ENCODE peak calls at places on chromosomes 5 and 9, in ten cellular contexts. One of them, this sample, is unnamed.

GRCh38 chr5:123754903-123755302 is 242.9 kb downstream of the CSNK1G3 start:
- DNase-seq in astrocyte: peak; percentile 30
- DNase-seq in GM06990: no peak
- DNase-seq in uterus: no peak
- DNase-seq in left ventricle myocardium inferior: no peak
- DNase-seq in heart left ventricle: no peak
- DNase-seq in heart right ventricle: no peak
- DNase-seq in choroid plexus epithelial cell: peak; percentile 22
- DNase-seq in foreskin fibroblast: no peak
- DNase-seq in thoracic aorta: no peak
- DNase-seq in this sample: no peak

GRCh38 chr5:74056789-74057164 is 430.8 kb downstream of the ARHGEF28 start:
- DNase-seq in GM06990: no peak
- DNase-seq in uterus: no peak
- DNase-seq in heart right ventricle: no peak
- DNase-seq in foreskin fibroblast: no peak
- DNase-seq in astrocyte: peak; percentile 23
- DNase-seq in left ventricle myocardium inferior: no peak
- DNase-seq in thoracic aorta: no peak
- DNase-seq in heart left ventricle: no peak
- DNase-seq in choroid plexus epithelial cell: peak; percentile 73
- DNase-seq in this sample: no peak

GRCh38 chr9:117678882-117679281 is 25.3 kb upstream of the TLR4 start:
- DNase-seq in astrocyte: peak; percentile 70
- DNase-seq in heart right ventricle: no peak
- DNase-seq in GM06990: no peak
- DNase-seq in left ventricle myocardium inferior: no peak
- DNase-seq in foreskin fibroblast: no peak
- DNase-seq in choroid plexus epithelial cell: no peak
- DNase-seq in uterus: no peak
- DNase-seq in thoracic aorta: no peak
- DNase-seq in heart left ventricle: no peak
- DNase-seq in this sample: no peak

GRCh38 chr5:448061-448765 is 5.2 kb downstream of the EXOC3 start:
- DNase-seq in heart right ventricle: peak; percentile 40
- DNase-seq in foreskin fibroblast: no peak
- DNase-seq in GM06990: no peak
- DNase-seq in thoracic aorta: no peak
- DNase-seq in left ventricle myocardium inferior: peak; percentile 55
- DNase-seq in choroid plexus epithelial cell: no peak
- DNase-seq in uterus: no peak
- DNase-seq in astrocyte: no peak
- DNase-seq in heart left ventricle: peak; percentile 81
- DNase-seq in this sample: no peak

GRCh38 chr5:138212828-138213160 is 329 bp downstream of the CDC23 start:
- DNase-seq in left ventricle myocardium inferior: no peak
- DNase-seq in uterus: no peak
- DNase-seq in GM06990: no peak
- DNase-seq in choroid plexus epithelial cell: peak; percentile 19
- DNase-seq in heart left ventricle: peak; percentile 54
- DNase-seq in heart right ventricle: no peak
- DNase-seq in thoracic aorta: no peak
- DNase-seq in foreskin fibroblast: no peak
- DNase-seq in astrocyte: peak; percentile 18
- DNase-seq in this sample: no peak

GRCh38 chr9:15205632-15206243 is 101.3 kb downstream of the TTC39B start:
- DNase-seq in foreskin fibroblast: peak; percentile 36
- DNase-seq in thoracic aorta: no peak
- DNase-seq in GM06990: no peak
- DNase-seq in left ventricle myocardium inferior: no peak
- DNase-seq in heart left ventricle: no peak
- DNase-seq in choroid plexus epithelial cell: peak; percentile 40
- DNase-seq in heart right ventricle: no peak
- DNase-seq in uterus: no peak
- DNase-seq in astrocyte: peak; percentile 20
- DNase-seq in this sample: no peak

GRCh38 chr9:37036237-37037136 is 2.4 kb upstream of the PAX5 start:
- DNase-seq in thoracic aorta: no peak
- DNase-seq in choroid plexus epithelial cell: peak; percentile 31
- DNase-seq in uterus: no peak
- DNase-seq in heart right ventricle: peak; percentile 44
- DNase-seq in heart left ventricle: no peak
- DNase-seq in astrocyte: no peak
- DNase-seq in GM06990: peak; percentile 84
- DNase-seq in left ventricle myocardium inferior: no peak
- DNase-seq in foreskin fibroblast: peak; percentile 20
- DNase-seq in this sample: peak; percentile 42

GRCh38 chr5:142894315-142894714 is 124.1 kb downstream of the ARHGAP26 start:
- DNase-seq in choroid plexus epithelial cell: no peak
- DNase-seq in astrocyte: no peak
- DNase-seq in GM06990: no peak
- DNase-seq in foreskin fibroblast: no peak
- DNase-seq in uterus: no peak
- DNase-seq in thoracic aorta: no peak
- DNase-seq in heart right ventricle: no peak
- DNase-seq in left ventricle myocardium inferior: no peak
- DNase-seq in heart left ventricle: no peak
- DNase-seq in this sample: no peak

GRCh38 chr5:95803271-95804148 is 19.0 kb downstream of the GLRX start:
- DNase-seq in left ventricle myocardium inferior: no peak
- DNase-seq in choroid plexus epithelial cell: peak; percentile 23
- DNase-seq in heart left ventricle: no peak
- DNase-seq in astrocyte: no peak
- DNase-seq in heart right ventricle: no peak
- DNase-seq in foreskin fibroblast: peak; percentile 47
- DNase-seq in uterus: no peak
- DNase-seq in thoracic aorta: no peak
- DNase-seq in GM06990: no peak
- DNase-seq in this sample: no peak

GRCh38 chr5:176391999-176392398 is 3.4 kb downstream of the HIGD2A start:
- DNase-seq in choroid plexus epithelial cell: no peak
- DNase-seq in heart left ventricle: no peak
- DNase-seq in astrocyte: no peak
- DNase-seq in foreskin fibroblast: no peak
- DNase-seq in uterus: no peak
- DNase-seq in left ventricle myocardium inferior: no peak
- DNase-seq in GM06990: no peak
- DNase-seq in heart right ventricle: no peak
- DNase-seq in thoracic aorta: no peak
- DNase-seq in this sample: no peak

GRCh38 chr5:158456756-158457155 is 597.8 kb upstream of the CLINT1 start:
- DNase-seq in foreskin fibroblast: peak; percentile 98
- DNase-seq in thoracic aorta: peak; percentile 31
- DNase-seq in heart right ventricle: no peak
- DNase-seq in astrocyte: peak; percentile 95
- DNase-seq in heart left ventricle: no peak
- DNase-seq in left ventricle myocardium inferior: no peak
- DNase-seq in uterus: no peak
- DNase-seq in GM06990: peak; percentile 20
- DNase-seq in choroid plexus epithelial cell: peak; percentile 93
- DNase-seq in this sample: no peak

GRCh38 chr9:76136986-76137385 is 246.5 kb downstream of the PCSK5 start:
- DNase-seq in heart right ventricle: no peak
- DNase-seq in GM06990: no peak
- DNase-seq in choroid plexus epithelial cell: peak; percentile 80
- DNase-seq in left ventricle myocardium inferior: no peak
- DNase-seq in astrocyte: peak; percentile 70
- DNase-seq in uterus: no peak
- DNase-seq in thoracic aorta: no peak
- DNase-seq in heart left ventricle: no peak
- DNase-seq in foreskin fibroblast: peak; percentile 67
- DNase-seq in this sample: no peak

DNA sequence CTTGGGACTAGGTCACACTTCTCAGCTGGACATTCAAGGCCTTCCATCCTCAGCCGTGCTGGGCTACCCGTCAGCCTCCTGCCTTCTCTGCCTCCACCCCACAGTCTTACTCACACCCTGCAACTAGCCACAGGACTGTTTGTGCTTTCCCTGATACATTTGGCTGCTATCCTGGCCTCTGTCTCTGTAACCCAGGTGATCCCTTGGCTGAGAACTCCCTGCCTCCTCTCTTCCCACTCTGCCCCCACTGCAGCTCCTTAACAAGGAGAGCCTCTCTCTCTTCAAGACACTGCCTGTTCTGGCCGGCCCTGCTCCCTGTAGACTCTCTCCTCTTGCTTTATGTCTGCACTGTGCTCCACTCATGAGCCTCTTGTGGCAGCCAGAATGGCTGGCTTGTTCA is 120.6 kb downstream of the MSX2 start:
- DNase-seq in heart left ventricle: no peak
- DNase-seq in choroid plexus epithelial cell: no peak
- DNase-seq in astrocyte: peak; percentile 39
- DNase-seq in thoracic aorta: no peak
- DNase-seq in GM06990: no peak
- DNase-seq in heart right ventricle: no peak
- DNase-seq in foreskin fibroblast: no peak
- DNase-seq in left ventricle myocardium inferior: peak; percentile 21
- DNase-seq in uterus: peak; percentile 20
- DNase-seq in this sample: no peak
- TF ChIP-seq CTCF in heart left ventricle: no peak
- TF ChIP-seq CTCF in choroid plexus epithelial cell: no peak
- TF ChIP-seq CTCF in astrocyte: no peak
- TF ChIP-seq CTCF in thoracic aorta: no peak
- TF ChIP-seq CTCF in GM06990: no peak
- TF ChIP-seq CTCF in heart right ventricle: no peak
- TF ChIP-seq CTCF in foreskin fibroblast: no peak
- TF ChIP-seq CTCF in left ventricle myocardium inferior: no peak
- TF ChIP-seq CTCF in uterus: no peak
- TF ChIP-seq CTCF in this sample: no peak

GRCh38 chr9:87148391-87149237 is 201.3 kb upstream of the GAS1 start:
- DNase-seq in foreskin fibroblast: peak; percentile 70
- DNase-seq in heart left ventricle: peak; percentile 90
- DNase-seq in astrocyte: peak; percentile 65
- DNase-seq in thoracic aorta: peak; percentile 74
- DNase-seq in uterus: peak; percentile 86
- DNase-seq in left ventricle myocardium inferior: peak; percentile 89
- DNase-seq in heart right ventricle: peak; percentile 88
- DNase-seq in GM06990: no peak
- DNase-seq in choroid plexus epithelial cell: peak; percentile 77
- DNase-seq in this sample: peak; percentile 52
- TF ChIP-seq CTCF in foreskin fibroblast: peak; percentile 17
- TF ChIP-seq CTCF in heart left ventricle: peak; percentile 12
- TF ChIP-seq CTCF in astrocyte: no peak
- TF ChIP-seq CTCF in thoracic aorta: peak; percentile 25
- TF ChIP-seq CTCF in uterus: peak; percentile 27
- TF ChIP-seq CTCF in left ventricle myocardium inferior: peak; percentile 46
- TF ChIP-seq CTCF in heart right ventricle: peak; percentile 30
- TF ChIP-seq CTCF in GM06990: no peak
- TF ChIP-seq CTCF in choroid plexus epithelial cell: peak; percentile 37
- TF ChIP-seq CTCF in this sample: no peak

DNA sequence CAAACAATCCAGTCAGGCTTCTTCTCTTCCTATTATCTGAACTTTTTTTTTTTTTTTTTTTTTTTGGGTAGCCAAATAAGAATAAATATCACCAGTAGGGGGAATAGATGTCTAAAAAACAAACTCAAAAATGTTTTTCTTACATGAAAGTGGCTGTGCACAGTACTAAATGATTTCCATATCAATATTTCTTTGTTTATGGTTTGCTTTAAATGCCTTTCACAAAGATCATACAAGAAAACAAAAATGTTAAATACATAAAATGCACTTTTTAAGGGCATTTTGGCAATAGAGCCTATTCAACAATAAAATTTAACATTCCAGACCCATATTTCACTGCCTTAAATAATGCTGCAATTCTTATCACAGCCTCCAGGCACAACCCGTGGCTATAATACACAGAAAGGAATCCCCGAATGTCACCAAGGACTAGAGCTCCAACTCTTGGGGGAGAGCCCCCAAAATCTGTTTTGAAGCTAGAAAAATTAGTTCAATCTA is 91.1 kb upstream of the TBCA start:
- DNase-seq in heart left ventricle: no peak
- DNase-seq in uterus: no peak
- DNase-seq in GM06990: no peak
- DNase-seq in left ventricle myocardium inferior: no peak
- DNase-seq in heart right ventricle: no peak
- DNase-seq in astrocyte: no peak
- DNase-seq in thoracic aorta: no peak
- DNase-seq in choroid plexus epithelial cell: peak; percentile 46
- DNase-seq in foreskin fibroblast: no peak
- DNase-seq in this sample: no peak
- TF ChIP-seq CTCF in heart left ventricle: no peak
- TF ChIP-seq CTCF in uterus: peak; percentile 11
- TF ChIP-seq CTCF in GM06990: peak; percentile 17
- TF ChIP-seq CTCF in left ventricle myocardium inferior: peak; percentile 20
- TF ChIP-seq CTCF in heart right ventricle: no peak
- TF ChIP-seq CTCF in astrocyte: peak; percentile 26
- TF ChIP-seq CTCF in thoracic aorta: peak; percentile 55
- TF ChIP-seq CTCF in choroid plexus epithelial cell: peak; percentile 53
- TF ChIP-seq CTCF in foreskin fibroblast: no peak
- TF ChIP-seq CTCF in this sample: peak; percentile 47

GRCh38 chr9:105661011-105661410 is 1.2 kb upstream of the TAL2 start:
- DNase-seq in astrocyte: no peak
- DNase-seq in uterus: no peak
- DNase-seq in choroid plexus epithelial cell: no peak
- DNase-seq in heart left ventricle: no peak
- DNase-seq in thoracic aorta: no peak
- DNase-seq in heart right ventricle: no peak
- DNase-seq in GM06990: no peak
- DNase-seq in left ventricle myocardium inferior: no peak
- DNase-seq in foreskin fibroblast: no peak
- DNase-seq in this sample: no peak

GRCh38 chr9:105658351-105658750 is 3.9 kb upstream of the TAL2 start:
- DNase-seq in thoracic aorta: no peak
- DNase-seq in choroid plexus epithelial cell: no peak
- DNase-seq in astrocyte: no peak
- DNase-seq in foreskin fibroblast: no peak
- DNase-seq in heart right ventricle: no peak
- DNase-seq in heart left ventricle: no peak
- DNase-seq in left ventricle myocardium inferior: no peak
- DNase-seq in GM06990: no peak
- DNase-seq in uterus: no peak
- DNase-seq in this sample: no peak

GRCh38 chr9:105651806-105652205 is 10.5 kb upstream of the TAL2 start:
- DNase-seq in choroid plexus epithelial cell: no peak
- DNase-seq in heart left ventricle: no peak
- DNase-seq in GM06990: no peak
- DNase-seq in uterus: no peak
- DNase-seq in thoracic aorta: no peak
- DNase-seq in foreskin fibroblast: no peak
- DNase-seq in astrocyte: no peak
- DNase-seq in left ventricle myocardium inferior: no peak
- DNase-seq in heart right ventricle: no peak
- DNase-seq in this sample: no peak

DNA sequence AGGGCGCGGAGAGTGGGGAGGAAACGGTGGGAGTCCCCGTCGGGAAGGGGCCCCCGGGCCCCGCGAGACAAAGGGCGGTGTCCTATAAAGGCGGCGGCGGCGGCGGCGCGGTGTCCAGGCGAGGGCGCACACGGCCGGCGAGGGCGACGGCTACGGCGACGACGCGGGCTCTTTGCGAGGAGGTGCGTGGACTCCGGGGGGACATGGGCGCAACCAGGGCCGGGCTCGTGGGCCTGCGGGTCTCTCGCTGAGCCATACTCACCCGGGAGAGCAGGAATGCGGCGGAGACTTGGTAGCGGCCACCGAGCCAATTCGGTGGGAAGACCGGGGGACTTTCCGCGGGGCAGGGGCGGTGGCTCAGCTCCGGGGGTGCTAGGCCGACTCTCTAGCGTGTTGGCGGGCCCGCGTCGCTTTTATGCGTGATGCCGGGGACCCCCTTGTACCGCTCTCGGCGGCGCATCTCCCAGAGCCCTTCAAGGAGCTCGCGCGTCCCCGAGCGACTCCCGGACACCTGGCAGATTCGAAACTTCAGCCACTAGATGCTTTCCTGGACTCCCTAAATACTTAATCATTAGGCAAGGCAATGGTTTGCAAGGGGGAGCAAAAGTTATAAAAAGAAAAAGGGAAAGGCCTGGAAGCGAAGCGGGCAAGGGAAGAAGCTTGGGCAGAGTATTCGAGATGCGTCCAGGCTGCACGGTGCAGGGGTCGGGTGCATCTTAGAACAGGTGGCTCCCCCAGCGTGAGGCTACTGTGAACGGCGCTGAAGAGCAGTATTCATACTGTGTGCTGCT is 5.9 kb upstream of the TAL2 start:
- DNase-seq in uterus: no peak
- DNase-seq in choroid plexus epithelial cell: no peak
- DNase-seq in astrocyte: no peak
- DNase-seq in heart left ventricle: peak; percentile 70
- DNase-seq in heart right ventricle: peak; percentile 48
- DNase-seq in thoracic aorta: no peak
- DNase-seq in GM06990: peak; percentile 21
- DNase-seq in left ventricle myocardium inferior: peak; percentile 35
- DNase-seq in foreskin fibroblast: no peak
- DNase-seq in this sample: peak; percentile 50
- TF ChIP-seq CTCF in uterus: no peak
- TF ChIP-seq CTCF in choroid plexus epithelial cell: no peak
- TF ChIP-seq CTCF in astrocyte: no peak
- TF ChIP-seq CTCF in heart left ventricle: peak; percentile 36
- TF ChIP-seq CTCF in heart right ventricle: peak; percentile 49
- TF ChIP-seq CTCF in thoracic aorta: no peak
- TF ChIP-seq CTCF in GM06990: peak; percentile 2
- TF ChIP-seq CTCF in left ventricle myocardium inferior: peak; percentile 66
- TF ChIP-seq CTCF in foreskin fibroblast: no peak
- TF ChIP-seq CTCF in this sample: peak; percentile 40

This sample was measured in neural crest cell.